ENCODE peak calls at places on chromosome 1, in ten cellular contexts. T is astrocyte, F is mammary epithelial cell, D is PC-9, C is neural progenitor cell, K is K562, O is fibroblast of lung, X is hepatocyte, I is MM.1S, R is HCT116. A is an unnamed sample.

GRCh38 chr1:9798236-9799130 is 25.3 kb downstream of the CLSTN1 start:
- DNase-seq in T (peak), F (peak), D (no peak), C (no peak), K (no peak), O (peak), X (peak), I (no peak), R (no peak), A (no peak)

GRCh38 chr1:14267991-14268390 is 330.5 kb upstream of the KAZN start:
- DNase-seq in T (peak), F (peak), D (no peak), C (no peak), K (no peak), O (no peak), X (peak), I (no peak), R (no peak), A (no peak)

GRCh38 chr1:27862671-27863551 is 9.4 kb upstream of the THEMIS2 start:
- DNase-seq in T (peak), F (peak), D (peak), C (no peak), K (no peak), O (peak), X (peak), I (no peak), R (no peak), A (no peak)

GRCh38 chr1:158095737-158096335 is 84.9 kb upstream of the CD1D start:
- DNase-seq in T (no peak), F (no peak), D (no peak), C (peak), K (peak), O (peak), X (peak), I (peak), R (no peak), A (peak)

GRCh38 chr1:177368255-177368654 is 197.5 kb downstream of the BRINP2 start:
- DNase-seq in T (peak), F (peak), D (no peak), C (no peak), K (no peak), O (no peak), X (no peak), I (no peak), R (no peak), A (peak)

GRCh38 chr1:167126811-167127210 is 32.9 kb downstream of the STYXL2 start:
- DNase-seq in T (no peak), F (no peak), D (no peak), C (no peak), K (no peak), O (no peak), X (no peak), I (no peak), R (no peak), A (no peak)

GRCh38 chr1:236451796-236452373 is 57.8 kb downstream of the EDARADD start:
- DNase-seq in T (no peak), F (peak), D (no peak), C (peak), K (peak), O (no peak), X (no peak), I (no peak), R (peak), A (peak)

GRCh38 chr1:231070758-231071443 is 30.8 kb upstream of the FAM89A start:
- DNase-seq in T (peak), F (no peak), D (no peak), C (no peak), K (no peak), O (no peak), X (no peak), I (no peak), R (no peak), A (no peak)

GRCh38 chr1:168879906-168880734 is 151.1 kb upstream of the DPT start:
- DNase-seq in T (no peak), F (peak), D (peak), C (peak), K (no peak), O (peak), X (peak), I (no peak), R (no peak), A (no peak)

GRCh38 chr1:76138217-76138616 is 63.7 kb downstream of the ST6GALNAC3 start:
- DNase-seq in T (no peak), F (no peak), D (no peak), C (no peak), K (no peak), O (no peak), X (no peak), I (no peak), R (no peak), A (no peak)

GRCh38 chr1:145918992-145919939 is 749 bp upstream of the PEX11B start:
- DNase-seq in T (peak), F (peak), D (peak), C (peak), K (peak), O (peak), X (peak), I (peak), R (peak), A (no peak)

GRCh38 chr1:18803392-18803791 is 56.1 kb downstream of the TAS1R2 start:
- DNase-seq in T (no peak), F (no peak), D (no peak), C (no peak), K (no peak), O (no peak), X (no peak), I (no peak), R (no peak), A (no peak)

GRCh38 chr1:69492286-69492685 is 75.4 kb upstream of the LRRC7 start:
- DNase-seq in T (peak), F (no peak), D (no peak), C (no peak), K (no peak), O (no peak), X (no peak), I (no peak), R (no peak), A (no peak)

GRCh38 chr1:173411835-173412742 is 65.0 kb upstream of the PRDX6 start:
- DNase-seq in T (peak), F (no peak), D (no peak), C (no peak), K (no peak), O (peak), X (no peak), I (no peak), R (no peak), A (no peak)

GRCh38 chr1:20255666-20256065 is 35.0 kb upstream of the VWA5B1 start:
- DNase-seq in T (peak), F (peak), D (no peak), C (no peak), K (peak), O (peak), X (peak), I (no peak), R (no peak), A (peak)

GRCh38 chr1:7667625-7668218 is 103.4 kb upstream of the VAMP3 start:
- DNase-seq in T (peak), F (peak), D (no peak), C (peak), K (peak), O (peak), X (peak), I (peak), R (peak), A (peak)
- TF ChIP-seq CTCF in T (peak), F (peak), D (peak), C (peak), K (peak), O (peak), X (peak), I (peak), R (peak), A (peak)

GRCh38 chr1:150257624-150258274 is at the start of gene CA14:
- DNase-seq in T (no peak), F (no peak), D (no peak), C (peak), K (no peak), O (no peak), X (no peak), I (no peak), R (no peak), A (no peak)
- TF ChIP-seq EZH2 in T (no peak), F (no peak), D (no peak), C (no peak), K (no peak), O (no peak), X (no peak), I (no peak), R (no peak), A (no peak)

DNA sequence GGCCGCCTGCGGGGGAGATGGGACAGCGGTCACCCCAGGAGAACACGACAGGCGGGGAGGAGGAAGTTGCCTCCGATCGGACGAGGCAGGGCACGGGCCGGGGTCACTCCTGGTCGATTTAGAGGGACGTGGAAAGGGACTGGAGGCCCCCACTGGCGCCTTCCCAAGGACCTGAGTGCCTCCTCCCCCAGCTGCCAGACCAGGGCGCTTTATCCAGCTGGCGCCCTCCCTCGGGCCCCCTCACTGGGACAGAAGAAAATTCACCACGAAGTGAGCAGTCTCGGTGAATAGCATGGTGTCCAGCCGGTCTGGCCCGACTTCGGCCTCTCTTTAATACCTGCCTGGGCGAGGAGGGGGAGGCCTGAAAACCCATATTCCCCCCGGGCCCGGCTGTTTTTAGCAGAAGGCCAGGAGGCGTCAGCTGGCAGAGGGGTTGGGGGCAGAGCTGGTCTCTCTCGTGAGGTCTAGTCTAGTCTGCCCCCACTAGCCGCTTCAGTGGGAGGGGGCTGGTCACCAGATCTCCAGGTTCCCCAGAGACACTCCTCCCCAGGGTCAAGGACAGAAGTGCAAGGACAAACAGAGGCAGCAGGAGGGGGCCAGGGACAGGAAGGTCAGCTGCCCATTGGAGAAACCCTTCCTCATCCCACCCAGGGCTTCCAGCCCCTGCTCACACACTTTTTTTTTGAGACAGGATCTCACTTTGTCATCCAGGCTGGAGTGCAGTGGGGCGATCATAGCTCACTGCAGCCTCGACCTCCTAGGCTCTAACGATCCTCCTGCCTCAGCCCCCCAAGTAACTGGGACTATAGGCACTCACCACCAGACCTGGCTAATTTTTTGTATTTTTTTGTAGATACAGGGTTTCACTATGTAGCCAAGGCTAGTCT is 10.2 kb downstream of the FAM229A start:
- DNase-seq in T (peak), F (no peak), D (no peak), C (peak), K (no peak), O (peak), X (peak), I (no peak), R (no peak), A (no peak)
- TF ChIP-seq CTCF in T (no peak), F (no peak), D (no peak), C (no peak), K (peak), O (no peak), X (peak), I (no peak), R (no peak), A (no peak)

GRCh38 chr1:25926731-25927496 is 20.7 kb upstream of the STMN1 start:
- DNase-seq in T (no peak), F (no peak), D (no peak), C (peak), K (peak), O (no peak), X (no peak), I (no peak), R (no peak), A (no peak)
- TF ChIP-seq EZH2 in T (no peak), F (no peak), D (no peak), C (no peak), K (no peak), O (no peak), X (no peak), I (no peak), R (no peak), A (no peak)